ENCODE peak calls at places on chromosome 10, in six cellular contexts. O, M, X, Q, S and U are unnamed samples.

GRCh38 chr10:98449287-98449686 is 2.6 kb upstream of the HPS1 start:
- DNase-seq in O (no peak), M (no peak), X (no peak), Q (no peak), S (no peak), U (no peak)

GRCh38 chr10:101941871-101942270 is 98.3 kb upstream of the KCNIP2 start:
- DNase-seq in O (no peak), M (peak), X (no peak), Q (no peak), S (peak), U (no peak)

GRCh38 chr10:97873569-97873968 is 23.9 kb downstream of the GOLGA7B start:
- DNase-seq in O (no peak), M (no peak), X (no peak), Q (no peak), S (no peak), U (no peak)

GRCh38 chr10:94279835-94280709 is 82.7 kb downstream of the NOC3L start:
- DNase-seq in O (peak), M (peak), X (no peak), Q (peak), S (peak), U (no peak)

GRCh38 chr10:22714524-22715289 is at the start of gene PIP4K2A:
- DNase-seq in O (no peak), M (peak), X (peak), Q (peak), S (peak), U (peak)

GRCh38 chr10:113357688-113358306 is 195.1 kb upstream of the HABP2 start:
- DNase-seq in O (no peak), M (no peak), X (no peak), Q (no peak), S (no peak), U (no peak)

GRCh38 chr10:6120691-6121090 is 31.9 kb downstream of the RBM17 start:
- DNase-seq in O (no peak), M (peak), X (no peak), Q (no peak), S (no peak), U (no peak)

GRCh38 chr10:119205926-119206602 is 1.3 kb upstream of the GRK5 start:
- DNase-seq in O (no peak), M (peak), X (peak), Q (peak), S (no peak), U (peak)

GRCh38 chr10:58177362-58177947 is 90.2 kb downstream of the IPMK start:
- DNase-seq in O (no peak), M (peak), X (no peak), Q (no peak), S (peak), U (no peak)

GRCh38 chr10:68095176-68095575 is 14.1 kb upstream of the MYPN start:
- DNase-seq in O (no peak), M (peak), X (no peak), Q (no peak), S (peak), U (no peak)

GRCh38 chr10:49758249-49758930 is 3.7 kb downstream of the OGDHL start:
- DNase-seq in O (no peak), M (no peak), X (no peak), Q (peak), S (no peak), U (no peak)

GRCh38 chr10:46992794-46993552 is 81.7 kb downstream of the PTPN20 start:
- DNase-seq in O (no peak), M (peak), X (no peak), Q (no peak), S (peak), U (no peak)

GRCh38 chr10:83522881-83523386 is 616.4 kb upstream of the GHITM start:
- DNase-seq in O (peak), M (peak), X (no peak), Q (no peak), S (peak), U (no peak)